ENCODE peak calls at places on chromosomes 2 and 18, in eight cellular contexts. M is endothelial cell of umbilical vein; D is choroid plexus epithelial cell; C is testis; A is caudate nucleus; E is kidney tubule cell; H is stimulated activated CD8-positive, alpha-beta memory T cell treated with anti-CD3 and anti-CD28 coated beads, Interleukin-4, amount 100 ng/mL, for 24 hours; T is Daoy. P is an unnamed sample.

GRCh38 chr2:185942855-185943254 is 204.3 kb downstream of the FSIP2 start:
- DNase-seq in M (no peak), D (no peak), C (no peak), A (no peak), E (no peak), H (no peak), T (no peak), P (no peak)

GRCh38 chr2:15844099-15844801 is 96.1 kb upstream of the MYCN start:
- DNase-seq in M (no peak), D (no peak), C (no peak), A (no peak), E (no peak), H (no peak), T (peak; percentile 41), P (no peak)

GRCh38 chr2:207042155-207042554 is 102.8 kb downstream of the CPO start:
- DNase-seq in M (no peak), D (peak; percentile 85), C (no peak), A (no peak), E (no peak), H (no peak), T (no peak), P (no peak)

GRCh38 chr18:44198296-44199284 is 482.1 kb upstream of the SETBP1 start:
- DNase-seq in M (no peak), D (no peak), C (no peak), A (no peak), E (no peak), H (no peak), T (no peak), P (no peak)

GRCh38 chr18:55998071-55998522 is 410.1 kb upstream of the TCF4 start:
- DNase-seq in M (no peak), D (peak; percentile 32), C (no peak), A (peak; percentile 23), E (peak; percentile 64), H (no peak), T (peak; percentile 62), P (no peak)

GRCh38 chr2:20614201-20615045 is 36.5 kb downstream of the HS1BP3 start:
- DNase-seq in M (no peak), D (peak; percentile 80), C (no peak), A (no peak), E (peak; percentile 84), H (no peak), T (peak; percentile 53), P (peak; percentile 69)

GRCh38 chr2:147560810-147561521 is 283.9 kb upstream of the ACVR2A start:
- DNase-seq in M (no peak), D (no peak), C (no peak), A (no peak), E (no peak), H (no peak), T (no peak), P (no peak)

GRCh38 chr2:58886009-58886408 is 644.9 kb upstream of the FANCL start:
- DNase-seq in M (no peak), D (no peak), C (no peak), A (no peak), E (no peak), H (no peak), T (no peak), P (no peak)

GRCh38 chr2:17759805-17760204 is 5.9 kb downstream of the GEN1 start:
- DNase-seq in M (no peak), D (peak; percentile 13), C (no peak), A (no peak), E (no peak), H (no peak), T (no peak), P (no peak)

GRCh38 chr2:111710085-111710484 is 173.9 kb downstream of the ANAPC1 start:
- DNase-seq in M (no peak), D (no peak), C (no peak), A (no peak), E (no peak), H (no peak), T (no peak), P (no peak)

GRCh38 chr2:11094021-11094810 is 61.1 kb upstream of the SLC66A3 start:
- DNase-seq in M (no peak), D (no peak), C (peak; percentile 9), A (no peak), E (no peak), H (no peak), T (no peak), P (no peak)

GRCh38 chr2:56580242-56580641 is 396.5 kb downstream of the CCDC85A start:
- DNase-seq in M (no peak), D (peak; percentile 53), C (no peak), A (no peak), E (peak; percentile 35), H (no peak), T (peak; percentile 30), P (no peak)

GRCh38 chr2:130896813-130897212 is 60.1 kb downstream of the ARHGEF4 start:
- DNase-seq in M (no peak), D (no peak), C (no peak), A (no peak), E (no peak), H (no peak), T (no peak), P (no peak)

GRCh38 chr2:215748446-215748845 is 264.9 kb downstream of the MREG start:
- DNase-seq in M (no peak), D (peak; percentile 55), C (no peak), A (no peak), E (peak; percentile 60), H (no peak), T (no peak), P (no peak)

GRCh38 chr18:57446322-57446721 is 11.1 kb downstream of the ONECUT2 start:
- DNase-seq in M (no peak), D (peak; percentile 44), C (peak; percentile 31), A (no peak), E (peak; percentile 36), H (no peak), T (peak; percentile 34), P (no peak)

P was measured in stomach.